ENCODE peak calls at places on chromosomes 13 and 19, in four cellular contexts. X, K, M and W are unnamed samples.

GRCh38 chr13:113562085-113562749 is 22.3 kb upstream of the TFDP1 start:
- DNase-seq in X (peak), K (peak), M (peak), W (no peak)

GRCh38 chr13:44401577-44401976 is 28.0 kb downstream of the SERP2 start:
- DNase-seq in X (no peak), K (no peak), M (no peak), W (no peak)

GRCh38 chr19:18494267-18494607 is 27.6 kb downstream of the ELL start:
- DNase-seq in X (peak), K (no peak), M (no peak), W (no peak)

GRCh38 chr13:60090579-60090978 is 73.1 kb downstream of the DIAPH3 start:
- DNase-seq in X (peak), K (no peak), M (no peak), W (no peak)

GRCh38 chr19:38208571-38208970 is 15.5 kb downstream of the DPF1 start:
- DNase-seq in X (no peak), K (no peak), M (no peak), W (no peak)

GRCh38 chr19:10137751-10138682 is 18.3 kb upstream of the EIF3G start:
- DNase-seq in X (no peak), K (no peak), M (no peak), W (no peak)

GRCh38 chr19:10553943-10554381 is 10.3 kb downstream of the ATG4D start:
- DNase-seq in X (no peak), K (no peak), M (no peak), W (peak)

GRCh38 chr13:93231867-93232266 is 5.3 kb downstream of the GPC6 start:
- DNase-seq in X (no peak), K (no peak), M (no peak), W (no peak)

GRCh38 chr19:18152444-18152816 is 533 bp upstream of the PIK3R2 start:
- DNase-seq in X (peak), K (peak), M (peak), W (peak)

GRCh38 chr13:42534785-42535184 is 39.2 kb upstream of the TNFSF11 start:
- DNase-seq in X (no peak), K (no peak), M (no peak), W (no peak)

GRCh38 chr19:6047741-6048231 is 62.5 kb downstream of the RFX2 start:
- DNase-seq in X (peak), K (peak), M (peak), W (no peak)

GRCh38 chr13:112253631-112254030 is 122.5 kb upstream of the SPACA7 start:
- DNase-seq in X (no peak), K (no peak), M (peak), W (no peak)

GRCh38 chr13:84917252-84917878 is 881.9 kb downstream of the SLITRK6 start:
- DNase-seq in X (peak), K (no peak), M (no peak), W (no peak)

GRCh38 chr19:43300876-43301765 is 31.8 kb upstream of the PSG9 start:
- DNase-seq in X (no peak), K (no peak), M (no peak), W (no peak)

GRCh38 chr19:21127898-21128297 is 13.9 kb upstream of the ZNF431 start:
- DNase-seq in X (no peak), K (peak), M (no peak), W (no peak)

GRCh38 chr19:41264581-41265375 is 606 bp downstream of the HNRNPUL1 start:
- DNase-seq in X (peak), K (peak), M (no peak), W (no peak)

GRCh38 chr19:35622750-35623149 is 6.1 kb upstream of the RBM42 start:
- DNase-seq in X (no peak), K (no peak), M (no peak), W (no peak)

GRCh38 chr19:1315470-1316166 is 29.9 kb downstream of the EFNA2 start:
- DNase-seq in X (peak), K (peak), M (peak), W (no peak)

GRCh38 chr13:39599842-39600241 is 3.2 kb downstream of the LHFPL6 start:
- DNase-seq in X (peak), K (no peak), M (no peak), W (no peak)

GRCh38 chr13:39602277-39602613 is 748 bp downstream of the LHFPL6 start:
- DNase-seq in X (no peak), K (no peak), M (no peak), W (no peak)

GRCh38 chr13:39601636-39602035 is 1.4 kb downstream of the LHFPL6 start:
- DNase-seq in X (no peak), K (no peak), M (no peak), W (no peak)

GRCh38 chr13:39602614-39603366 is at the start of gene LHFPL6:
- DNase-seq in X (peak), K (peak), M (peak), W (no peak)

GRCh38 chr13:39600766-39601165 is 2.2 kb downstream of the LHFPL6 start:
- DNase-seq in X (no peak), K (no peak), M (peak), W (no peak)
- TF ChIP-seq CHD1 in X (no peak), K (no peak), M (no peak), W (no peak)

GRCh38 chr19:53980553-53981407 is 10.7 kb upstream of the CACNG6 start:
- DNase-seq in X (peak), K (peak), M (peak), W (no peak)

GRCh38 chr19:53981408-53981998 is 9.9 kb upstream of the CACNG6 start:
- DNase-seq in X (no peak), K (no peak), M (peak), W (no peak)

GRCh38 chr19:53977429-53977990 is 13.9 kb upstream of the CACNG6 start:
- DNase-seq in X (peak), K (peak), M (peak), W (no peak)

GRCh38 chr19:53977991-53978731 is 13.3 kb upstream of the CACNG6 start:
- DNase-seq in X (peak), K (peak), M (peak), W (no peak)

DNA sequence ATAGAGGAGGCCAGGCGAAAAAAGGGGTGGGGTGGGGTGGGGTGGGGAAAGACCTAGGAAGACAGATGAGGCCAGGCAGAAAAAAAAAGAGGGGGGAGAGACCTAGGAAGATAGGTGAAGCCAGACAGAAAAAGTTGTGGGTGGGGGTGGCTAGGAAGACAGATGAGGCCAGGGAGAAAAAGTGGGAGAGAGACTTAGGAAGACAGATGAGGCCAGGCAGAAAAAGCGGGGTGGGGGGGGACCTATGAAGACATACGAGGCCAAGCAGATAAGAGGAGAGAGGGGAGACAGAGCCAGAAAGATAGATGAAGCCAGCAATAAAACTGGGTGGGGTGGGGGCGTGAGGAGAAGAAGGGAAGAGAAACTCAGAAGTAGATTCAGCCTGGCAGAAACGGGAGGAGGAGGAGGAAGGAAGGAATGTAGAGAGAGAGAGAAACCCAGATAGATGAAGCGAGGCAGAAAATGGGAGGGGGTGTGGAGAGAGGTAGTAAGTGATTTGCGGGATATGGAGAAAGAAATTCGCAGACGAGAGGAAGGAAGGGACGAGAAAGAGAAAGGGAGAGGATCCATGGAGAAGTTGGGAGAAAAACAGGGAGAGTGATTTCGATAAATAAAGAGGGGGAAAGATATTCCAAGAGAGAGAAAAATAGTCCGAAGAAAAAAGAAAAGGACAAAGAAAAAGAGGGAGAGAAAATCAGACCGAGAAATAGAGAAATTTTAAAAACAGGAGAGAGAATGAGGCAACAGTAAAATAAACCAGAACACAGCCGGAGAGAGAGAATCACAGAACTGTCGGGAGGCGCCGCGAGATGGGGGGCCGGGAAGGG is 12.2 kb upstream of the CACNG6 start:
- DNase-seq in X (no peak), K (no peak), M (no peak), W (no peak)
- TF ChIP-seq CHD1 in X (no peak), K (no peak), M (no peak), W (no peak)

DNA sequence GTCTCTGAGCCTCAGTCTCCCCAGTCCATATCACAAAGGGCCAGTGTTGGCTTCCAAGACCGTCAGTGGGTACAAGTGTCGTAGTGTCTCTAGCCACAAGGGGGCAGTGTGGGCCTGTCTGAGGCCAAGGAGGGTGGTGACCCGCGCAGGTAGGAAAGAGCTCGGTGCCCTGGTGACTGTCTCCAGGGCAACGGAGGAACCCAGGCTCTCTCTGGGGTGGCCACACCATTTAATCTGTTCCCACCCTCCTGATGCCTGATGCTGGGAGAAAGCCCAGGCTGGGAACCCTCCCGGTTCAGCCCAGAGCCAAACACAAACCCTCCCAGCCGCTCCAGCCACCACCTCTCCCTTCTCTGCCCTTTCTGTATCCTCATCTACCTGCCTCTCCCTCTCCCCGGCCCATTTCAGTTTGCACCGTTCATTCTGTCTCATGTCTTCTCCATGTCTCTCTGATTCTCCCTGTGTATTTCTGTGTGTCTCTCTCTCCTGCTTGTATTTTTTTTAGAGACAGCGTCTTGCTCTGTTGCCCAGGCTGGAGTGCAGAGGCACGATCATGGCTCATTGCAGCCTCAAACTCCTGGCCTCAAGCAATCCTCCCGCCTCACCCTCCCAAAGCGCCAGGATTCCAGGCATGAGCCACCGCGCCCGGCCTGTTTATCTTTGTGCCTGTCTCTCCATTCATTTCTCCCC is 17.5 kb upstream of the MEIS3 start:
- DNase-seq in X (peak), K (peak), M (peak), W (no peak)
- TF ChIP-seq CHD1 in X (no peak), K (no peak), M (no peak), W (no peak)

DNA sequence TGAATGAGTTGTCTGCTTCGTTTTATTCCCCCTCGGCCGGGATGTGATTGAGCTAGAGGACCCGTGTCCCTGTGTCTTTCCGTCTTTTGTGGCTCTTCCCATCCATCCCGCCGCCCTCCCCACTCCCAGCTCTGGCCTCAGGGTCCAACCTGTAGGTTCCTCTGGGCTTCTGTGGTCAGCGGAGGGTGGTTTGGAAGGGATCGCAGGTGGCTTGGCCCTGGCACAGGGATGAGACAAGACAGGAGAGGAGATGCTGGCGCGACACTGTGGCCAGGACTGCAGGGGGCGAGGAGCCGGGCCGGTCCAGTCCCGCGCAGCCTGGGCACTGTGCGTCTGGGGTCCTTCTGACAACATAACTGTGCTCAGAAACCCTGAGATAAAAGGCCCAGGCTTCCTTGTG is 2.0 kb downstream of the EVI5L start:
- DNase-seq in X (no peak), K (no peak), M (no peak), W (no peak)
- TF ChIP-seq CHD1 in X (no peak), K (no peak), M (no peak), W (no peak)

GRCh38 chr19:54026656-54027055 is 35.2 kb downstream of the CACNG6 start:
- DNase-seq in X (no peak), K (no peak), M (no peak), W (no peak)
- TF ChIP-seq CHD1 in X (no peak), K (no peak), M (no peak), W (no peak)

GRCh38 chr13:100014621-100015020 is 33.0 kb downstream of the ZIC2 start:
- DNase-seq in X (no peak), K (no peak), M (no peak), W (no peak)
- TF ChIP-seq CHD1 in X (no peak), K (no peak), M (no peak), W (no peak)

GRCh38 chr13:24911135-24911524 is 147.2 kb downstream of the RNF17 start:
- DNase-seq in X (peak), K (peak), M (no peak), W (no peak)

GRCh38 chr13:24900507-24900906 is 136.5 kb downstream of the RNF17 start:
- DNase-seq in X (no peak), K (no peak), M (no peak), W (no peak)

GRCh38 chr13:24910502-24911134 is 146.6 kb downstream of the RNF17 start:
- DNase-seq in X (peak), K (no peak), M (no peak), W (no peak)

GRCh38 chr13:24905242-24905641 is 141.3 kb downstream of the RNF17 start:
- DNase-seq in X (peak), K (no peak), M (no peak), W (no peak)

GRCh38 chr13:24906268-24906667 is 142.3 kb downstream of the RNF17 start:
- DNase-seq in X (no peak), K (no peak), M (no peak), W (no peak)
- TF ChIP-seq CHD1 in X (no peak), K (no peak), M (no peak), W (no peak)

GRCh38 chr13:39347926-39348901 is 254.8 kb downstream of the LHFPL6 start:
- DNase-seq in X (no peak), K (no peak), M (peak), W (no peak)
- TF ChIP-seq CHD1 in X (no peak), K (no peak), M (no peak), W (no peak)